ENCODE peak calls at places on chromosomes 16 and 17, in five cellular contexts. B is fibroblast of the conjunctiva, P is HCEC 1CT, F is foreskin fibroblast, J is A549. I is an unnamed sample.

GRCh38 chr16:1108299-1109252 is 12.5 kb upstream of the C1QTNF8 start:
- DNase-seq in B (no peak), P (no peak), F (no peak), J (no peak), I (no peak)

GRCh38 chr16:11085025-11085485 is 140.7 kb downstream of the CLEC16A start:
- DNase-seq in B (no peak), P (no peak), F (peak; percentile 56), J (no peak), I (no peak)

GRCh38 chr17:34671191-34671590 is 91.8 kb downstream of the TMEM132E start:
- DNase-seq in B (no peak), P (no peak), F (no peak), J (no peak), I (no peak)

GRCh38 chr16:83211711-83212110 is 584.9 kb downstream of the CDH13 start:
- DNase-seq in B (no peak), P (no peak), F (no peak), J (no peak), I (peak; percentile 78)

GRCh38 chr17:32912218-32912897 is 15.6 kb upstream of the TMEM98 start:
- DNase-seq in B (no peak), P (peak; percentile 76), F (peak; percentile 70), J (peak; percentile 76), I (no peak)

GRCh38 chr17:63693411-63694113 is 6.4 kb downstream of the LIMD2 start:
- DNase-seq in B (no peak), P (no peak), F (no peak), J (no peak), I (no peak)

GRCh38 chr16:79008869-79009179 is 591.7 kb downstream of the MAF start:
- DNase-seq in B (no peak), P (no peak), F (no peak), J (no peak), I (no peak)

GRCh38 chr17:57875109-57876022 is 25.5 kb upstream of the MRPS23 start:
- DNase-seq in B (peak; percentile 97), P (peak; percentile 97), F (peak; percentile 97), J (peak; percentile 96), I (peak; percentile 94)

GRCh38 chr17:48577946-48578615 is at the start of gene HOXB4:
- DNase-seq in B (no peak), P (peak; percentile 56), F (no peak), J (no peak), I (no peak)

GRCh38 chr17:43372273-43372911 is 26.4 kb upstream of the ARL4D start:
- DNase-seq in B (no peak), P (no peak), F (no peak), J (no peak), I (no peak)

GRCh38 chr17:71900830-71901229 is 220.0 kb upstream of the SOX9 start:
- DNase-seq in B (no peak), P (peak; percentile 55), F (no peak), J (no peak), I (no peak)

GRCh38 chr17:28467456-28468025 is 5.9 kb upstream of the SLC13A2 start:
- DNase-seq in B (no peak), P (peak; percentile 52), F (peak; percentile 6), J (no peak), I (no peak)

GRCh38 chr16:56368545-56368944 is 56.8 kb downstream of the AMFR start:
- DNase-seq in B (no peak), P (no peak), F (no peak), J (no peak), I (no peak)

GRCh38 chr16:85989376-85989775 is 90.4 kb downstream of the IRF8 start:
- DNase-seq in B (no peak), P (no peak), F (no peak), J (no peak), I (no peak)

GRCh38 chr16:84689126-84689525 is 10.7 kb upstream of the USP10 start:
- DNase-seq in B (peak; percentile 21), P (peak; percentile 99), F (peak; percentile 93), J (no peak), I (no peak)

GRCh38 chr17:43416998-43417891 is 18.5 kb downstream of the ARL4D start:
- DNase-seq in B (peak; percentile 67), P (no peak), F (peak; percentile 64), J (peak; percentile 40), I (no peak)

GRCh38 chr16:77499373-77500285 is 64.8 kb upstream of the ADAMTS18 start:
- DNase-seq in B (peak; percentile 32), P (peak; percentile 4), F (no peak), J (peak; percentile 36), I (peak; percentile 17)

GRCh38 chr16:50675686-50676610 is 5.2 kb downstream of the SNX20 start:
- DNase-seq in B (no peak), P (no peak), F (no peak), J (no peak), I (no peak)

GRCh38 chr16:719815-720506 is 985 bp upstream of the ANTKMT start:
- DNase-seq in B (no peak), P (no peak), F (no peak), J (peak; percentile 74), I (no peak)

GRCh38 chr16:52914428-52914827 is 138.3 kb downstream of the CHD9NB start:
- DNase-seq in B (no peak), P (no peak), F (no peak), J (no peak), I (no peak)

GRCh38 chr17:62827722-62828498 is 19.8 kb upstream of the MARCHF10 start:
- DNase-seq in B (no peak), P (peak; percentile 41), F (no peak), J (no peak), I (no peak)

GRCh38 chr17:40647549-40648325 is at the start of gene SMARCE1:
- DNase-seq in B (peak; percentile 45), P (peak; percentile 70), F (peak; percentile 55), J (peak; percentile 87), I (peak; percentile 43)

GRCh38 chr17:21131090-21131616 is 4.4 kb downstream of the DHRS7B start:
- DNase-seq in B (no peak), P (no peak), F (no peak), J (no peak), I (no peak)

GRCh38 chr16:24838554-24839266 is 7.1 kb upstream of the SLC5A11 start:
- DNase-seq in B (no peak), P (peak; percentile 44), F (peak; percentile 42), J (peak; percentile 80), I (peak; percentile 15)

GRCh38 chr17:7509937-7510336 is 25.8 kb downstream of the POLR2A start:
- DNase-seq in B (no peak), P (no peak), F (no peak), J (no peak), I (no peak)